ENCODE peak calls at places on chromosomes 7 and 10, in seven cellular contexts. V is upper lobe of right lung; Z is Peyer's patch; L is HCT116; H is fibroblast of the aortic adventitia; P is uterus; W is CD8-positive, alpha-beta T cell. A is an unnamed sample.

GRCh38 chr10:127797339-127797738 is 60.4 kb downstream of the FOXI2 start:
- DNase-seq in H (no peak), V (no peak), Z (no peak), P (no peak), L (no peak), W (no peak), A (peak; percentile 4)

GRCh38 chr10:3655528-3655927 is 129.5 kb downstream of the KLF6 start:
- DNase-seq in P (no peak), H (no peak), W (no peak), V (no peak), L (no peak), Z (no peak), A (no peak)

GRCh38 chr7:74525881-74526280 is 72.2 kb downstream of the GTF2IRD1 start:
- DNase-seq in P (no peak), L (no peak), Z (no peak), W (no peak), V (no peak), H (no peak), A (no peak)

GRCh38 chr10:75187961-75188426 is 22.6 kb upstream of the VDAC2 start:
- DNase-seq in Z (peak; percentile 37), V (no peak), P (peak; percentile 41), H (peak; percentile 78), L (peak; percentile 52), W (peak; percentile 59), A (peak; percentile 65)

GRCh38 chr7:114007391-114007790 is 88.6 kb upstream of the PPP1R3A start:
- DNase-seq in P (no peak), W (no peak), V (no peak), Z (no peak), L (no peak), H (no peak), A (no peak)

GRCh38 chr7:127901895-127902703 is 129.1 kb downstream of the LRRC4 start:
- DNase-seq in Z (no peak), L (no peak), W (no peak), H (no peak), V (no peak), P (no peak), A (no peak)

GRCh38 chr7:29879609-29880008 is 73.3 kb downstream of the WIPF3 start:
- DNase-seq in Z (no peak), P (no peak), V (no peak), L (no peak), W (no peak), H (peak; percentile 86), A (peak; percentile 77)

GRCh38 chr10:124323145-124323725 is 95.5 kb downstream of the OAT start:
- DNase-seq in H (peak; percentile 28), P (no peak), Z (no peak), W (no peak), V (peak; percentile 23), L (no peak), A (peak; percentile 2)

GRCh38 chr7:35700327-35700726 is 5.4 kb upstream of the HERPUD2 start:
- DNase-seq in Z (no peak), V (no peak), P (no peak), L (no peak), H (no peak), W (no peak), A (no peak)

GRCh38 chr7:30172451-30172850 is 37.7 kb downstream of the MTURN start:
- DNase-seq in Z (no peak), L (no peak), P (no peak), W (no peak), V (no peak), H (no peak), A (no peak)

GRCh38 chr7:156907656-156908055 is 14.7 kb upstream of the LMBR1 start:
- DNase-seq in Z (no peak), P (no peak), L (no peak), W (no peak), H (no peak), V (no peak), A (peak; percentile 60)

GRCh38 chr10:116769791-116770190 is 27.4 kb upstream of the HSPA12A start:
- DNase-seq in H (peak; percentile 31), L (no peak), W (no peak), V (no peak), Z (no peak), P (no peak), A (peak; percentile 54)

GRCh38 chr7:22920664-22921063 is 93.3 kb downstream of the HYCC1 start:
- DNase-seq in V (no peak), W (no peak), Z (no peak), L (no peak), H (no peak), P (no peak), A (no peak)

GRCh38 chr10:100346351-100346764 is 675 bp upstream of the SCD start:
- DNase-seq in W (peak; percentile 41), P (peak; percentile 50), H (peak; percentile 63), Z (peak; percentile 62), L (peak; percentile 48), V (peak; percentile 87), A (peak; percentile 73)

GRCh38 chr10:121804460-121804859 is 123.4 kb downstream of the ATE1 start:
- DNase-seq in W (no peak), L (no peak), H (peak; percentile 74), Z (no peak), P (no peak), V (no peak), A (peak; percentile 44)

GRCh38 chr10:66925896-66926719 is at the start of gene LRRTM3:
- DNase-seq in P (peak; percentile 14), L (peak; percentile 77), W (no peak), H (peak; percentile 62), V (no peak), Z (no peak), A (peak; percentile 78)

DNA sequence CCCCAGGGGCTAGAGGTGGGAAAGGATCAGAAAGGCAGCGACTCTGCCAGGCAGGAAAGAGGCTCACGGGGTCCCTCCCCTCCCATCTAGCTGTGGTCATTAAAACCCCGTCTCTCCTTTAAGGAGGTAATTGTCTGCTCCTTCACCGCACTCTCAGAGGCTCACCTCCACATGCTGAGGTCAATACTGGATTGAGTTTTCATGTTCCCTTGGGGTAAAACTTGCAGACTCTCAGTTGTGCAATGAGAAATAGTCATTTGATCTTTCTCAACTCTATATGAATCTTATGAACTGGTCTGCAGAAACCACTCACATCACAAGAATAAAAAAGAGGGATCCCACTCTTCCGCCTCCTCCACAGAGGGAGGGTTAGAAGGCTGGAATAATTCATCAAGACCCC is 368.9 kb downstream of the ADRA2A start:
- DNase-seq in H (no peak), V (no peak), L (no peak), P (no peak), Z (no peak), W (no peak), A (no peak)
- TF ChIP-seq CTCF in H (no peak), V (no peak), L (no peak), P (no peak), Z (no peak), W (no peak), A (no peak)

DNA sequence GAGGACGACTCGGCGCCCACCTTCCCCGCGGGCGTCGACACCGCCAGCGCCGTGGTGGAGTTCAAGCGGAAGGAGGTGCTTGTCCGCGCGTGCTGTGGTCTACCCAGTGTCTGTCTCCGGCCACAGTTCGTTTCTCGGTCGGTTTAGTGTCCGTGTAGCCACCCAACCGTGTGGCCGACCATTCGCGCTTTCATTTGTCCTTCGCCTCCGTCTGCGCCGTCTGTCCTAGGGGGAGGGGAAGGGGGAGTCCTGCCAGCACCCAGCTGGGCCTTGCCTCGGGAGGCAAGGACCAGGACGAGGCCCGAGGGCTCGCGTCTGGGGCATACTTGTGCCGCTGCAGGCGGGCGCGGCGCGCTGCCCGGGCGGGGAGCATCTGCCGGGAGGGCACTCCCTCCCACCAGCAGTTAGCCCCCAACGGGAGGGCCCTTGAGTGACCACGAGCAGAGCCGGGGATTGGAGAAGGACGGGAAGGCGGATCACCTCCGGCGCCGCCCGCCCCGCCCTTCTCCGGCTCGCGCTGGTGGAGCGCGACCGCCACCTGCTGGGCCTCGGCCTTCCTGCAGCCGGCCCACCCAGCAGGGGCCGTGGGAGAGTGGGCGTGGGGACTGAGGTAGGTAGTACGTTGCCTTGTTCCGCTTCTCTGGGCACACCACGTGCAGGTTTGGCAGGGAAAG is 28.4 kb downstream of the RET start:
- DNase-seq in Z (peak; percentile 63), V (peak; percentile 89), P (peak; percentile 72), W (peak; percentile 69), H (peak; percentile 61), L (peak; percentile 41), A (peak; percentile 78)
- H3K4me3 ChIP-seq in Z (peak overlapping the region; percentile 42), V (peak overlapping the region; percentile 65), P (peak overlapping the region; percentile 43), W (peak overlapping the region; percentile 72), H (peak overlapping the region; percentile 64), L (peak overlapping the region; percentile 50), A (peak overlapping the region; percentile 42)

GRCh38 chr10:13956826-13957225 is 370.1 kb downstream of the PRPF18 start:
- DNase-seq in H (peak; percentile 93), V (peak; percentile 66), W (no peak), Z (peak; percentile 16), P (peak; percentile 70), L (no peak), A (peak; percentile 72)
- TF ChIP-seq CTCF in H (peak; percentile 78), V (peak; percentile 43), W (no peak), Z (peak; percentile 1), P (peak; percentile 41), L (no peak), A (peak; percentile 49)

DNA sequence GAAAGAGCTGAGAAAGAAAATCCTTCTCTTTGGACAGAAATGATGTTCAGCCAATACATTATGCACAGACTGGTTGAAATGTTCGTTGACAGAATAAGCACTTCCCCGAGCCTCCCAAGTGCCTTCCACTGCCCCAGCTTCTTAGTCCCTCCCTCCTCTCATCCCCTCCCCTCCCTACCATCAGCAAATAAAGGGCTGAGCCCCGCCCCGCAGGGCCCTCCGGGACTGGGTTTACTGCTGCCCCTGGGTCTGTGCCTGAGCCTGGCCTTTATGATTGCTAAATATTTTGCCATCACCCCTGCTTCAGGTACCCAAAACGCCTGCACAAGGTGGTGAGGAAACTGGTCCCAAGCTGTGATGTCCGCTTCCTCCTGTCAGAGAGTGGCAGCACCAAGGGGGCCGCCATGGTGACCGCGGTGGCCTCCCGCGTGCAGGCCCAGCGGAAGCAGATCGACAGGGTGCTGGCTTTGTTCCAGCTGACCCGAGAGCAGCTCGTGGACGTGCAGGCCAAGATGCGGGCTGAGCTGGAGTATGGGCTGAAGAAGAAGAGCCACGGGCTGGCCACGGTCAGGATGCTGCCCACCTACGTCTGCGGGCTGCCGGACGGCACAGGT is 28.1 kb downstream of the HKDC1 start:
- DNase-seq in H (no peak), V (no peak), P (no peak), W (no peak), L (no peak), Z (no peak), A (no peak)
- H3K4me3 ChIP-seq in H (no peak overlapping the region), V (no peak overlapping the region), P (no peak overlapping the region), W (no peak overlapping the region), L (no peak overlapping the region), Z (no peak overlapping the region), A (no peak overlapping the region)

DNA sequence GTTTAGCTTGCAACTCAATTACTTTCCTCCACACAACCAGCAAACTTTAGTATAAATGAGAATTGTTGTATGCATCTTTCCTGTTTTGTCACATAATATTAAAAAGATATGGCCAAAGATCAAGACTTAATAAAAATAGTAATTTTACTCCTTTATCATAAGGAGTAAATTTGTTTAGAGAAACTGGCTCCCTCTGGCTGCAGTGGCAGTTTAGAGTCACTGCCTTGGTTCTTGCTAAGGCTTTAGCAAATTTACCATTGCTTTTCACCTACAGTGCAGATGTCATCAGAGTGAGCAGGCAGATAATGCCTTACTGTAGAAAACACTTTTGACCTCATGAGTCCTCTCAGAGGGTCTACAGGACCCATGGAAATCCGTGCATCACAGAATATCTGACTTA is 2.6 kb downstream of the PRPF18 start:
- DNase-seq in V (no peak), W (no peak), Z (no peak), L (no peak), P (no peak), H (no peak), A (no peak)
- TF ChIP-seq CTCF in V (no peak), W (no peak), Z (no peak), L (peak; percentile 39), P (no peak), H (no peak), A (peak; percentile 8)

A was measured in astrocyte of the spinal cord.